ENCODE peak calls at places on chromosomes 13 and 19, in four cellular contexts. B, L, T and R are unnamed samples.

GRCh38 chr19:7264858-7265257 is 29.4 kb downstream of the INSR start:
- DNase-seq in B (no peak), L (no peak), T (no peak), R (no peak)

GRCh38 chr19:44903602-44904425 is 1.8 kb upstream of the APOE start:
- DNase-seq in B (no peak), T (peak; percentile 70), L (peak; percentile 84), R (peak; percentile 80)

GRCh38 chr13:103386341-103386740 is 320.1 kb upstream of the SLC10A2 start:
- DNase-seq in T (no peak), L (peak; percentile 2), B (no peak), R (no peak)

GRCh38 chr13:35770756-35771291 is 294.3 kb upstream of the MAB21L1 start:
- DNase-seq in T (no peak), L (no peak), B (no peak), R (no peak)

GRCh38 chr13:106028916-106029315 is 506.5 kb downstream of the EFNB2 start:
- DNase-seq in L (no peak), T (no peak), B (no peak), R (no peak)

GRCh38 chr13:76791290-76791664 is 94.9 kb downstream of the KCTD12 start:
- DNase-seq in L (no peak), B (no peak), T (no peak), R (no peak)

GRCh38 chr19:47609885-47610545 is 1.1 kb downstream of the BICRA start:
- DNase-seq in T (peak; percentile 48), L (peak; percentile 54), B (no peak), R (peak; percentile 41)

GRCh38 chr19:8641908-8642547 is 11.6 kb downstream of the NFILZ start:
- DNase-seq in L (peak; percentile 68), B (no peak), T (peak; percentile 53), R (peak; percentile 71)

GRCh38 chr13:87582399-87582798 is 88.8 kb upstream of the SLITRK5 start:
- DNase-seq in L (no peak), T (no peak), B (no peak), R (no peak)

GRCh38 chr13:36332986-36333385 is 13.2 kb downstream of the SPART start:
- DNase-seq in T (no peak), B (no peak), L (no peak), R (no peak)

GRCh38 chr13:76937416-76937815 is 10.9 kb upstream of the ACOD1 start:
- DNase-seq in B (no peak), T (no peak), L (peak; percentile 35), R (no peak)

GRCh38 chr13:34901577-34901976 is 40.5 kb upstream of the NBEA start:
- DNase-seq in T (no peak), L (no peak), B (no peak), R (no peak)

GRCh38 chr13:22735381-22735995 is 445.3 kb upstream of the SGCG start:
- DNase-seq in T (no peak), L (peak; percentile 25), B (no peak), R (no peak)

GRCh38 chr13:42548731-42549554 is 25.0 kb upstream of the TNFSF11 start:
- DNase-seq in T (no peak), B (peak; percentile 98), L (no peak), R (no peak)

GRCh38 chr19:19909654-19910053 is 8.9 kb downstream of the ZNF93 start:
- DNase-seq in T (no peak), L (no peak), B (no peak), R (no peak)

GRCh38 chr13:45538382-45538781 is 73.6 kb downstream of the COG3 start:
- DNase-seq in B (no peak), L (no peak), T (no peak), R (no peak)

GRCh38 chr13:20301391-20302071 is 69.4 kb upstream of the GJB6 start:
- DNase-seq in T (no peak), L (no peak), B (no peak), R (no peak)

GRCh38 chr19:30423481-30423880 is 51.3 kb downstream of the ZNF536 start:
- DNase-seq in L (no peak), B (no peak), T (no peak), R (no peak)

GRCh38 chr19:13036366-13036976 is 41.2 kb downstream of the NFIX start:
- DNase-seq in T (no peak), B (no peak), L (peak; percentile 42), R (no peak)

GRCh38 chr13:36981156-36981743 is 17.9 kb downstream of the ALG5 start:
- DNase-seq in T (peak; percentile 10), B (no peak), L (peak; percentile 45), R (peak; percentile 45)

GRCh38 chr13:96860829-96861228 is 133.4 kb downstream of the OXGR1 start:
- DNase-seq in B (no peak), T (no peak), L (no peak), R (no peak)

GRCh38 chr13:33109801-33110200 is 93.6 kb downstream of the KL start:
- DNase-seq in T (peak; percentile 6), B (no peak), L (peak; percentile 15), R (no peak)
- TF ChIP-seq POLR2AphosphoS2 in T (no peak), B (no peak), L (no peak), R (no peak)

GRCh38 chr13:73985789-73986188 is 148.4 kb downstream of the KLF12 start:
- DNase-seq in B (no peak), L (no peak), T (no peak), R (no peak)

GRCh38 chr13:73984201-73984600 is 150.0 kb downstream of the KLF12 start:
- DNase-seq in L (no peak), B (no peak), T (no peak), R (no peak)

GRCh38 chr13:73984949-73985691 is 149.1 kb downstream of the KLF12 start:
- DNase-seq in T (no peak), B (no peak), L (no peak), R (no peak)

GRCh38 chr13:73983109-73983508 is 151.1 kb downstream of the KLF12 start:
- DNase-seq in B (no peak), T (no peak), L (no peak), R (no peak)

GRCh38 chr13:73981595-73981994 is 152.6 kb downstream of the KLF12 start:
- DNase-seq in B (no peak), T (no peak), L (no peak), R (no peak)
- TF ChIP-seq POLR2AphosphoS2 in B (no peak), T (no peak), L (no peak), R (no peak)

DNA sequence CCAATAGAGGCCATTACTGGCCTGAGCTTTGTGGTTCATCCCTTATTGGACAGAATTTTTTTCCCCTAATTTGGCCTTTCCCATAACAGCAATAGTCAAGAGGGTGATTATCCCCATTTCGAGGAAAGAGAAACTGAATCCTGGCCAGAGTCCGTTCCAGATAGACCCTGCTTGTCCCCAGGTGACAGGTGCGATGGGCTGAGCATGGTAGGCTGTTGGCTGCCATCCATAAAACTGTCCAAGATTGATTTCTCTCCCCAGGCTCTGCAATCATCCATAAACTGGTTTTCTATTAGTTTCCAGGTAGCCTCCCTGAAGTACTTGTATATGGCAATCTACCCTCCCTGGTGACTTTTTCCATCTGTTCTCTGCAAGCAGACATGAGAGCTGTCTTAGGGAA is 25.4 kb downstream of the SERP2 start:
- DNase-seq in T (no peak), B (no peak), L (no peak), R (no peak)
- TF ChIP-seq POLR2AphosphoS2 in T (no peak), B (no peak), L (no peak), R (no peak)

DNA sequence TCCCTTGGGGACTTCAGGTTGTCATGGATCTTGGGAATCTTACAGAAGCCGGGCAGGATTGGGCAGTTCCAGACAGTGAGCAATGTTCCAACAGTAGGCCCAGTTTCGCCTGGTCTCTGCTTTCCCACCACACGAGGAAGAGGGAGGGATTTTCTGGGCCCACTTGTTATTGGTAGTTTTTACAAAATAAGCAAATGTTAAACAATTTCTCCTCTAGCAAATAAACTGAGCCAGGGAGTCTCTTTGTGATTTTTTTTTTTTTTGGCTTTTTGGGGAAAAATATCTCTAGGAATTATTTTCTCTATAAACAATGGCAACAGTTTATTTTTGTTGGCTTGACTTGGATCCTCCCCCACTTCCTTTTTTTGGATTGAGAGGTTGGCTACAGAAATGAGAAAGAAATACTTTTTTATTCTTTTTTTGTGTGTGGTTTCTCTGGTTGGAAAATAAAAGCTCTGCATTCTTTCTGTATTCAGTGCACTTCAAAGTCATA is 89.3 kb downstream of the TM9SF2 start:
- DNase-seq in T (no peak), L (no peak), B (no peak), R (no peak)
- TF ChIP-seq POLR2AphosphoS2 in T (no peak), L (no peak), B (no peak), R (no peak)

GRCh38 chr13:112890316-112891131 is 78.5 kb upstream of the MCF2L start:
- DNase-seq in L (no peak), T (no peak), B (no peak), R (no peak)
- TF ChIP-seq POLR2AphosphoS2 in L (no peak), T (no peak), B (no peak), R (no peak)

DNA sequence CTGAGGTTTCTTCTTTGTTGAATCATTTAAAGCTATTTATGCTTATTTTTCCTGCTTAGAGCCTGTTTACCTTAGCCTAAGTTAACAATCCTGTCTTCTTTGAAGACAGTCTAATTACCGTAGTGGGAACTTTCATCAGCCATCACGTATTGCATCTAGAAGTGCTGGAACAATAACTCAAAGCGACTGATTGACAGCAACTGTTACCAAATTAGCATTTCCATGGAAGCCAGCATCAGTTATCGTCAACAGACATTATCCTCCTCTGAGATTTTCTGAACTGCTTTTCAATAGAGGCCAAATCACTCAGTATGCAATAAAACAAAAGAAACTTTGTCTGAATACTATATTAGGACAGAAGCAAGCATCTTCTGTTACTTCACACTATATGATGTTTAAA is 433.3 kb upstream of the SLITRK1 start:
- DNase-seq in L (no peak), T (no peak), B (no peak), R (no peak)
- TF ChIP-seq POLR2AphosphoS2 in L (no peak), T (no peak), B (no peak), R (no peak)

DNA sequence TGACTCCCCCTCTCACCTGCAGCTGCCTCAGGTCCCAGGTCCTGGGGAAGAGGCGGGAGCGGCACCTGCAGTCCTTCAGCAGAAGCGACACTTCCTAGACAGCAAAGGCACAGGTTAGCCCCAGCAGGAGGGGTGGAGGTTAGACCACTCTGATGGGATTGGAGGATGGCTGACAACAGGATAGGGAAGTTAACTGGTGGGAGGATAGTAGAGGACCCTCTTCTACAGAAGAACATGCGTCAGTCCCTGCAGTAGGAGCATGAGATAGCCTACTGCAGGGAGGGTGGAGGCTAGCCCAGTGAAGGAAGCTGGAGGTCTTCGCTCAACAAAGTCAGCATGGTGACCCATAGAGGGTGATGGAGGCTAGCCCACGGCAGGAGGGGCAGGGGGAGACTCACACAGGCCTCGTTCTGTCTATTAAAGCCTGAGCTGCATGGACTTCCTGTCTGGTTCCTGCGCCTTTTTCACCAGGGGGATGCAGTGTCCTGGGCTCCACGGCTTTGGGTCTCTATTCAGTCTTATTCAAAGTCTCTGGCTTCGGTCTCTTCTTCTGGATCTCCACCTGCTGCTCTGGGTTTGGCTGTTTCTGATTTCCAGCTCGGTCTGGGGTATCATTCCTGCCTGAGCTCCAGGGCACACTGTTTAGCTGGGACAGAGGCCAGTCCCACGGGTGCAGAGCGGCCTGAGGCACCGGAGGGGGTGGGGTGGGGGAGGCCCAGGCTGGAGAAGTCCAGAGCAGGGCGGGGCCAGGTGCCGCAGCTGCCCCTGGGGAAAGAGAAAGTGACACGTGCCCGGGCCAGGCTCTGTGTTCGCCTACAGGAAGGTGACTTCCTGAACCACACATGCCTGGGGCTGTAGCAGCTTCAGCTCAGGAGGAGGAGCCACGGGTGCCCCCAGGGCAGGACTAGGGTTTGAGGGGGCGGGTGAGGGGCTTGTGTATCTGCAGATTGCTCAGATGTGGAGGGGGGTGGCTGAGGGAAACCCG is 7.3 kb downstream of the IFNL3 start:
- DNase-seq in L (peak; percentile 33), B (peak; percentile 45), T (peak; percentile 73), R (peak; percentile 45)
- TF ChIP-seq POLR2AphosphoS2 in L (no peak), B (no peak), T (no peak), R (no peak)